ENCODE peak calls at places on chromosomes 13 and 19, in six cellular contexts. T, Q, F, R, I and D are unnamed samples.

GRCh38 chr13:111022241-111022640 is 92.9 kb upstream of the ARHGEF7 start:
- DNase-seq in T (no peak), Q (no peak), I (no peak), F (no peak), R (no peak), D (no peak)

GRCh38 chr13:111508164-111508870 is 187.9 kb downstream of the TEX29 start:
- DNase-seq in Q (no peak), T (no peak), R (no peak), F (peak; percentile 66), I (no peak), D (no peak)

GRCh38 chr13:87671031-87671823 is at the start of gene SLITRK5:
- DNase-seq in F (peak; percentile 83), I (peak; percentile 73), Q (peak; percentile 16), T (peak; percentile 47), R (peak; percentile 33), D (peak; percentile 69)

GRCh38 chr19:3682741-3683404 is 17.4 kb downstream of the PIP5K1C start:
- DNase-seq in Q (peak; percentile 60), T (no peak), I (no peak), R (no peak), F (no peak), D (no peak)

GRCh38 chr13:41588899-41589298 is 131.5 kb downstream of the RGCC start:
- DNase-seq in T (no peak), R (no peak), Q (peak; percentile 97), I (peak; percentile 30), F (no peak), D (peak; percentile 73)

GRCh38 chr13:50370303-50370950 is 355.2 kb downstream of the KCNRG start:
- DNase-seq in R (peak; percentile 56), F (no peak), I (no peak), Q (no peak), T (no peak), D (peak; percentile 87)

GRCh38 chr13:94658926-94659649 is 53.3 kb downstream of the SOX21 start:
- DNase-seq in I (no peak), F (no peak), Q (no peak), R (no peak), T (no peak), D (no peak)

GRCh38 chr19:9793051-9793591 is 24.6 kb upstream of the ZNF846 start:
- DNase-seq in I (no peak), R (peak; percentile 61), F (peak; percentile 88), T (peak; percentile 22), Q (peak; percentile 32), D (peak; percentile 78)

GRCh38 chr19:12052571-12053169 is at the start of gene ZNF878:
- DNase-seq in R (peak; percentile 82), I (peak; percentile 88), Q (peak; percentile 85), T (peak; percentile 72), F (peak; percentile 95), D (peak; percentile 96)

GRCh38 chr13:44440046-44440608 is 66.5 kb downstream of the SERP2 start:
- DNase-seq in R (no peak), F (no peak), I (no peak), Q (no peak), T (no peak), D (no peak)

GRCh38 chr19:34972163-34972705 is 8.2 kb upstream of the ZNF792 start:
- DNase-seq in R (no peak), Q (no peak), F (peak; percentile 20), T (no peak), I (no peak), D (no peak)

GRCh38 chr13:102657630-102658029 is 37.2 kb downstream of the METTL21C start:
- DNase-seq in T (no peak), F (no peak), Q (no peak), R (no peak), I (no peak), D (no peak)

GRCh38 chr19:43809762-43810696 is 7.8 kb upstream of the LYPD5 start:
- DNase-seq in F (no peak), R (no peak), Q (peak; percentile 74), I (no peak), T (no peak), D (peak; percentile 60)

GRCh38 chr19:54481326-54481930 is 8.3 kb upstream of the CDC42EP5 start:
- DNase-seq in R (no peak), Q (peak; percentile 33), T (no peak), F (peak; percentile 54), I (no peak), D (peak; percentile 53)

GRCh38 chr19:18385675-18386542 is at the start of gene GDF15:
- DNase-seq in Q (peak; percentile 87), T (no peak), F (peak; percentile 87), R (peak; percentile 27), I (peak; percentile 78), D (peak; percentile 54)

GRCh38 chr19:10968527-10969081 is 7.8 kb downstream of the SMARCA4 start:
- DNase-seq in R (peak; percentile 34), F (no peak), I (no peak), Q (no peak), T (no peak), D (no peak)

GRCh38 chr13:25859528-25859927 is 192.3 kb downstream of the SHISA2 start:
- DNase-seq in Q (no peak), T (no peak), F (no peak), R (no peak), I (no peak), D (no peak)

GRCh38 chr13:93169980-93170379 is 56.6 kb upstream of the GPC6 start:
- DNase-seq in Q (peak; percentile 97), T (no peak), F (no peak), I (peak; percentile 26), R (no peak), D (no peak)

GRCh38 chr19:3275583-3276340 is 51.3 kb downstream of the CELF5 start:
- DNase-seq in R (peak; percentile 81), T (peak; percentile 26), I (peak; percentile 90), Q (peak; percentile 60), F (no peak), D (peak; percentile 66)

GRCh38 chr19:58059003-58059671 is at the start of gene ZNF135:
- DNase-seq in Q (peak; percentile 50), F (peak; percentile 89), R (peak; percentile 46), T (peak; percentile 64), I (no peak), D (no peak)

GRCh38 chr13:20972731-20973130 is 70.2 kb upstream of the XPO4 start:
- DNase-seq in Q (no peak), R (no peak), I (no peak), F (peak; percentile 7), T (no peak), D (no peak)
- TF ChIP-seq POLR2A in Q (no peak), R (no peak), I (no peak), F (no peak), T (no peak), D (no peak)

GRCh38 chr13:37090912-37091311 is 14.6 kb downstream of the CSNK1A1L start:
- DNase-seq in R (no peak), F (no peak), I (no peak), Q (no peak), T (no peak), D (no peak)

GRCh38 chr13:37097008-37097579 is 8.4 kb downstream of the CSNK1A1L start:
- DNase-seq in F (no peak), R (no peak), Q (no peak), I (no peak), T (no peak), D (no peak)

GRCh38 chr13:37089495-37089894 is 16.0 kb downstream of the CSNK1A1L start:
- DNase-seq in I (no peak), Q (no peak), T (no peak), R (no peak), F (no peak), D (no peak)

GRCh38 chr13:37094840-37095239 is 10.6 kb downstream of the CSNK1A1L start:
- DNase-seq in I (no peak), T (no peak), Q (no peak), R (no peak), F (no peak), D (peak; percentile 27)
- TF ChIP-seq POLR2A in I (no peak), T (no peak), Q (no peak), R (no peak), F (no peak), D (no peak)

GRCh38 chr19:17335575-17335974 is 920 bp upstream of the ANO8 start:
- DNase-seq in T (no peak), Q (no peak), F (no peak), R (no peak), I (no peak), D (no peak)

GRCh38 chr19:17332360-17332676 is 2.3 kb downstream of the ANO8 start:
- DNase-seq in I (no peak), T (no peak), R (no peak), F (no peak), Q (no peak), D (no peak)

GRCh38 chr19:17334414-17335409 is at the start of gene ANO8:
- DNase-seq in R (peak; percentile 89), F (peak; percentile 97), I (peak; percentile 95), Q (peak; percentile 99), T (peak; percentile 88), D (peak; percentile 96)

GRCh38 chr19:17332677-17333581 is 1.7 kb downstream of the ANO8 start:
- DNase-seq in I (no peak), R (no peak), Q (peak; percentile 39), F (no peak), T (peak; percentile 49), D (peak; percentile 74)

DNA sequence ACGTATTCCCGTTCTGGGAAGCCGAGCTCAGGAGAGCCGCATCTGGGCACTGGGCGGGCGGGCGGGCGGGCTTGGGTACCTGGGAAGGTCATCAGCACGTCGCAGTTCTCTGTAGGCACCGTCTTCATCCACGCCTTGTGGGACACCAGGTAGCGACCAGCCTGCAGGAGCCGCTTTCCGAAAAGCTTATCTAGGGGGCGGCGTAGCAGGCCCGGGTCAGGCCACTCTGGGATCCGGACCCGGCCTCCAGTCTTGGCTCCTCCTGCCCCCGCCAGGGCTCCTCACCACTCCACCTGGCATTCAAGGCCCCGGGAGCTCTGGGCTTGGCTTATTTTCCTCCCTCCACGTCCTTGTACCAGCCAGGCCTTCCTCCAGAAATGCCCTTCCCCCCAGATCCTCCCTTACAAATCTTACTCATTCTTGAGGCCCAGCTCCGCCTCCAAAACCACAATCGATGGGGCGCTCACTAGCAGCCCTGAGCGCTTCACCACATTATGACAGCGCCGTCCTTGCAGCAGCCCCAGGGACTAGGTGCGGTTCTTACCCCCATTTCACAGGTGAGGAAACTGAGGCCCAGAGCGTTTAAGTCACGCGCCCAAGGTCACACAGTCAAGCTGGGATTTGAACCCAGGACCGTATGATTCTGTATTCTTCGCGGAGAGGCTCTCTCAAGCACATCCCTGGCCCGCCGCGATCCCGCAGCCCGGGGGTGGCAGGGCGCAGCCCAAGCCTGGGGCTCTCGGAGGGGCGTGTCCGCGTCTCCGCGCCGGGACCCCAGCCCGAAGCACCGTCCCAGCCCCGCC is 843 bp downstream of the ANO8 start:
- DNase-seq in F (no peak), R (peak; percentile 67), I (peak; percentile 95), Q (peak; percentile 80), T (no peak), D (peak; percentile 94)
- TF ChIP-seq POLR2A in F (no peak), R (no peak), I (no peak), Q (no peak), T (no peak), D (no peak)

GRCh38 chr19:48648134-48648533 is 2.1 kb upstream of the CA11 start:
- DNase-seq in F (no peak), R (no peak), Q (no peak), I (no peak), T (no peak), D (no peak)

GRCh38 chr19:48645652-48646191 is at the start of gene CA11:
- DNase-seq in R (no peak), I (no peak), F (no peak), T (no peak), Q (no peak), D (peak; percentile 51)

GRCh38 chr19:48646912-48647216 is 877 bp upstream of the CA11 start:
- DNase-seq in R (no peak), I (no peak), Q (no peak), F (no peak), T (no peak), D (no peak)

GRCh38 chr19:48644839-48645651 is 942 bp downstream of the CA11 start:
- DNase-seq in T (peak; percentile 81), Q (peak; percentile 65), I (no peak), R (peak; percentile 83), F (no peak), D (peak; percentile 94)

GRCh38 chr19:48646192-48646911 is 365 bp upstream of the CA11 start:
- DNase-seq in I (peak; percentile 70), Q (peak; percentile 72), T (peak; percentile 83), F (peak; percentile 94), R (peak; percentile 92), D (peak; percentile 99)
- TF ChIP-seq POLR2A in I (no peak), Q (peak; percentile 29), T (peak; percentile 41), F (no peak), R (peak; percentile 12), D (no peak)